ENCODE peak calls at places on chromosome 12, in six cellular contexts. T is body of pancreas, A is hepatocyte, N is AG04450, H is brain microvascular endothelial cell, D is testis. V is an unnamed sample.
A peak's percentile ranks its signal among the peaks of the same experiment; 100 is the strongest.

GRCh38 chr12:70590051-70590450 is 47.2 kb downstream of the PTPRB start:
- DNase-seq in A (peak; percentile 86), N (peak; percentile 41), H (peak; percentile 87), D (peak; percentile 89), T (peak; percentile 74), V (peak; percentile 75)

GRCh38 chr12:60539592-60539991 is 943.8 kb downstream of the SLC16A7 start:
- DNase-seq in N (peak; percentile 1), D (peak; percentile 16), A (no peak), H (no peak), T (no peak), V (no peak)

GRCh38 chr12:12720052-12720451 is 2.9 kb downstream of the CDKN1B start:
- DNase-seq in A (no peak), T (no peak), H (no peak), N (no peak), D (no peak), V (no peak)

GRCh38 chr12:91753649-91754048 is 392.0 kb downstream of the BTG1 start:
- DNase-seq in T (no peak), N (no peak), D (no peak), A (no peak), H (no peak), V (no peak)

GRCh38 chr12:124480469-124481256 is 86.7 kb downstream of the NCOR2 start:
- DNase-seq in A (peak; percentile 38), H (peak; percentile 40), T (peak; percentile 64), D (peak; percentile 89), N (no peak), V (no peak)

GRCh38 chr12:68792952-68793351 is 15.0 kb upstream of the MDM2 start:
- DNase-seq in N (no peak), H (peak; percentile 51), D (no peak), A (no peak), T (no peak), V (no peak)

GRCh38 chr12:14554281-14555008 is 13.2 kb downstream of the PLBD1 start:
- DNase-seq in N (no peak), T (peak; percentile 91), A (peak; percentile 78), H (peak; percentile 1), D (peak; percentile 84), V (no peak)

GRCh38 chr12:128326419-128326818 is 59.4 kb downstream of the TMEM132C start:
- DNase-seq in H (no peak), N (no peak), A (no peak), T (no peak), D (no peak), V (no peak)

GRCh38 chr12:124551268-124552144 is 15.9 kb downstream of the NCOR2 start:
- DNase-seq in D (peak; percentile 79), H (no peak), N (no peak), A (peak; percentile 62), T (no peak), V (no peak)

GRCh38 chr12:31390991-31391390 is 65.0 kb upstream of the SINHCAF start:
- DNase-seq in A (no peak), T (no peak), H (no peak), D (no peak), N (no peak), V (no peak)

GRCh38 chr12:31387466-31387865 is 61.5 kb upstream of the SINHCAF start:
- DNase-seq in H (no peak), T (no peak), N (no peak), D (no peak), A (no peak), V (no peak)

GRCh38 chr12:31386364-31386777 is 60.4 kb upstream of the SINHCAF start:
- DNase-seq in N (no peak), T (no peak), A (no peak), D (no peak), H (no peak), V (no peak)

GRCh38 chr12:31388713-31389112 is 62.8 kb upstream of the SINHCAF start:
- DNase-seq in H (no peak), N (no peak), T (no peak), D (no peak), A (no peak), V (no peak)

GRCh38 chr12:31387011-31387410 is 61.1 kb upstream of the SINHCAF start:
- DNase-seq in D (no peak), H (no peak), N (no peak), A (no peak), T (no peak), V (no peak)
- H3K4me3 ChIP-seq in D (no peak overlapping the region), H (no peak overlapping the region), N (no peak overlapping the region), A (no peak overlapping the region), T (no peak overlapping the region), V (no peak overlapping the region)

DNA sequence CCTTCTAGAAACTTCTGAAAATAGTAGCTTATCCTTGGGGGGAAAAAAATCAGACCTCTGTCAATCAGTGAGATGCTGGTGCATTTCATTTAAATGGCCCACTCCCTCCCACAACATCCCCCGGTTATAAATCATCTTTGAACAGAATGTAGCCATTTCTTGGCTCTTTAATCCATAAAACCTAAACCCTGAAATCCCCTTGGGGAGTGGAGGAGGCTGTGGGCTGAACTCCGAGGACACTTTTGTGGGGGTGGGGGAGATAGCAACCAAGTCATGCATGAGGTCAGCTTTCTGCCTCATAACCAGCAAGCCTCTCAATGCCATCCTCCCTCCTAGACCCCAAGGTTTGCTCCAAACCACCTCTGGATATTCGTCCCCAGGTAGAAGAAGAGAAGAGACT is 21.0 kb downstream of the HRK start:
- DNase-seq in H (no peak), D (peak; percentile 32), T (no peak), A (no peak), N (no peak), V (no peak)
- TF ChIP-seq CTCF in H (no peak), D (no peak), T (no peak), A (no peak), N (no peak), V (no peak)

GRCh38 chr12:101599311-101599710 is 4.5 kb downstream of the MYBPC1 start:
- DNase-seq in N (no peak), H (no peak), T (no peak), A (no peak), D (no peak), V (no peak)

GRCh38 chr12:101597164-101597563 is 2.4 kb downstream of the MYBPC1 start:
- DNase-seq in A (no peak), N (no peak), T (no peak), H (no peak), D (no peak), V (no peak)

GRCh38 chr12:101596172-101596571 is 1.4 kb downstream of the MYBPC1 start:
- DNase-seq in N (no peak), D (no peak), T (no peak), A (no peak), H (no peak), V (no peak)

GRCh38 chr12:101599771-101600486 is 5.2 kb downstream of the MYBPC1 start:
- DNase-seq in A (peak; percentile 30), H (no peak), T (no peak), D (no peak), N (no peak), V (no peak)

GRCh38 chr12:101598483-101598882 is 3.7 kb downstream of the MYBPC1 start:
- DNase-seq in H (no peak), T (no peak), N (no peak), A (no peak), D (no peak), V (no peak)
- H3K4me3 ChIP-seq in H (no peak overlapping the region), T (no peak overlapping the region), N (no peak overlapping the region), A (no peak overlapping the region), D (no peak overlapping the region), V (no peak overlapping the region)

GRCh38 chr12:114213055-114213561 is 192.8 kb downstream of the TBX5 start:
- DNase-seq in H (no peak), N (no peak), D (no peak), A (no peak), T (no peak), V (no peak)
- TF ChIP-seq CTCF in H (no peak), N (no peak), D (no peak), A (peak; percentile 13), T (no peak), V (no peak)

GRCh38 chr12:131949431-131950181 is at the start of gene EP400:
- DNase-seq in T (peak; percentile 97), D (peak; percentile 98), H (peak; percentile 86), N (peak; percentile 71), A (peak; percentile 99), V (peak; percentile 76)

GRCh38 chr12:131946757-131947156 is 3.0 kb upstream of the EP400 start:
- DNase-seq in T (no peak), A (no peak), H (no peak), N (no peak), D (peak; percentile 6), V (no peak)

GRCh38 chr12:131950182-131950913 is 606 bp downstream of the EP400 start:
- DNase-seq in H (no peak), A (peak; percentile 60), N (no peak), D (peak; percentile 25), T (no peak), V (no peak)

GRCh38 chr12:131947482-131948027 is 2.2 kb upstream of the EP400 start:
- DNase-seq in A (no peak), N (no peak), D (peak; percentile 11), H (no peak), T (no peak), V (no peak)

DNA sequence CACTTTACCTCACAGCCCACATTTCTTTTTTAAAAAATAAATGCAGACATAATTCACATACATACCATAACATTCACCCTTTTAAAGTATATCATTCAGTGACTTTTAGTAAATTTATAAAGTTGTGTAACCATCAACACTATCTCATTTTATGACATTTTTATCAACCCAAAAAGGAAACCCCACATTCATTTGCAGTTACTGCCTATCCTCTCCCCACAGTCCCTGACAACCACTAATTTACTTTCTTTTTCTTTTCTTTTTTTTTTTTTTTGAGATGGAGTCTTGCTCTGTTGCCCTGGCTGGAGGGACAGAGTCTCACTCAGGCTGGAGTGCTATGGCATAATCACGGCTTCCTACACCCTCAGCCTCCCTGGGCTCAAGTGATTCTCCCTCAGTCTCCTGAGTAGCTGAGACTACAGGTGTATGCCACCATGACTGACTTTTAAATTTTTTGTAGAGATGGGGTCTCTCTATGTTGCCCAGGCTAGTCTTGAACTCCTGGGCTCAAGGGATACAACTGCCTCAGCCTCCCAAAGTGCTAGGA is 1.5 kb upstream of the EP400 start:
- DNase-seq in T (no peak), N (no peak), H (no peak), D (peak; percentile 12), A (no peak), V (no peak)
- H3K4me3 ChIP-seq in T (no peak overlapping the region), N (no peak overlapping the region), H (no peak overlapping the region), D (no peak overlapping the region), A (no peak overlapping the region), V (no peak overlapping the region)

V was measured in astrocyte of the cerebellum.